ENCODE peak calls at places on chromosomes 2 and 18, in four cellular contexts. One of them, this sample, is unnamed.
A peak's percentile ranks its signal among the peaks of the same experiment; 100 is the strongest.

GRCh38 chr2:222797871-222798270 is 63.0 kb upstream of the ACSL3 start:
- DNase-seq in GM12878: no peak
- DNase-seq in GM12891: no peak
- DNase-seq in K562: no peak
- DNase-seq in this sample: no peak

GRCh38 chr18:35267809-35268208 is 22.2 kb downstream of the ZSCAN30 start:
- DNase-seq in GM12878: no peak
- DNase-seq in GM12891: no peak
- DNase-seq in K562: no peak
- DNase-seq in this sample: no peak

GRCh38 chr2:84077504-84077903 is 381.6 kb downstream of the SUCLG1 start:
- DNase-seq in GM12878: no peak
- DNase-seq in GM12891: no peak
- DNase-seq in K562: peak; percentile 27
- DNase-seq in this sample: no peak

GRCh38 chr18:21051615-21052014 is 60.0 kb downstream of the ROCK1 start:
- DNase-seq in GM12878: no peak
- DNase-seq in GM12891: no peak
- DNase-seq in K562: no peak
- DNase-seq in this sample: no peak

GRCh38 chr2:172285010-172285621 is 142.3 kb upstream of the ITGA6 start:
- DNase-seq in GM12878: no peak
- DNase-seq in GM12891: no peak
- DNase-seq in K562: no peak
- DNase-seq in this sample: peak; percentile 60

GRCh38 chr2:232329716-232330067 is 48.9 kb upstream of the ALPP start:
- DNase-seq in GM12878: no peak
- DNase-seq in GM12891: no peak
- DNase-seq in K562: no peak
- DNase-seq in this sample: no peak

GRCh38 chr2:608297-608696 is 68.9 kb downstream of the TMEM18 start:
- DNase-seq in GM12878: no peak
- DNase-seq in GM12891: no peak
- DNase-seq in K562: no peak
- DNase-seq in this sample: no peak

GRCh38 chr18:78650926-78651325 is 328.7 kb upstream of the SALL3 start:
- DNase-seq in GM12878: no peak
- DNase-seq in GM12891: no peak
- DNase-seq in K562: no peak
- DNase-seq in this sample: no peak

GRCh38 chr2:22037274-22037673 is 913.5 kb downstream of the TDRD15 start:
- DNase-seq in GM12878: no peak
- DNase-seq in GM12891: no peak
- DNase-seq in K562: no peak
- DNase-seq in this sample: no peak

GRCh38 chr2:235827585-235827992 is 333.7 kb downstream of the AGAP1 start:
- DNase-seq in GM12878: no peak
- DNase-seq in GM12891: no peak
- DNase-seq in K562: no peak
- DNase-seq in this sample: no peak

GRCh38 chr2:195590866-195591215 is 66.2 kb upstream of the SLC39A10 start:
- DNase-seq in GM12878: no peak
- DNase-seq in GM12891: no peak
- DNase-seq in K562: no peak
- DNase-seq in this sample: no peak

GRCh38 chr2:31877008-31877407 is 133.8 kb downstream of the MEMO1 start:
- DNase-seq in GM12878: no peak
- DNase-seq in GM12891: no peak
- DNase-seq in K562: no peak
- DNase-seq in this sample: no peak

GRCh38 chr18:32389868-32390267 is 80.8 kb downstream of the GAREM1 start:
- DNase-seq in GM12878: no peak
- DNase-seq in GM12891: no peak
- DNase-seq in K562: no peak
- DNase-seq in this sample: no peak

GRCh38 chr2:125667630-125668029 is 988.3 kb upstream of the GYPC start:
- DNase-seq in GM12878: no peak
- DNase-seq in GM12891: peak; percentile 2
- DNase-seq in K562: no peak
- DNase-seq in this sample: no peak

GRCh38 chr2:203534486-203535077 is 519 bp downstream of the RAPH1 start:
- DNase-seq in GM12878: no peak
- DNase-seq in GM12891: peak; percentile 18
- DNase-seq in K562: peak; percentile 9
- DNase-seq in this sample: no peak

GRCh38 chr2:124967325-124967724 is 942.2 kb downstream of the CNTNAP5 start:
- DNase-seq in GM12878: no peak
- DNase-seq in GM12891: no peak
- DNase-seq in K562: no peak
- DNase-seq in this sample: no peak

GRCh38 chr18:61334491-61334850 is 1.2 kb downstream of the CDH20 start:
- DNase-seq in GM12878: no peak
- DNase-seq in GM12891: no peak
- DNase-seq in K562: no peak
- DNase-seq in this sample: no peak

GRCh38 chr2:53530126-53530525 is 237.5 kb upstream of the CHAC2 start:
- DNase-seq in GM12878: no peak
- DNase-seq in GM12891: no peak
- DNase-seq in K562: no peak
- DNase-seq in this sample: no peak

GRCh38 chr2:33292981-33293586 is 183.4 kb upstream of the RASGRP3 start:
- DNase-seq in GM12878: no peak
- DNase-seq in GM12891: no peak
- DNase-seq in K562: no peak
- DNase-seq in this sample: no peak

GRCh38 chr2:188142636-188143035 is 149.0 kb upstream of the GULP1 start:
- DNase-seq in GM12878: no peak
- DNase-seq in GM12891: no peak
- DNase-seq in K562: no peak
- DNase-seq in this sample: no peak

GRCh38 chr2:172545408-172546075 is 10.3 kb upstream of the PDK1 start:
- DNase-seq in GM12878: no peak
- DNase-seq in GM12891: no peak
- DNase-seq in K562: no peak
- DNase-seq in this sample: no peak

GRCh38 chr2:105557515-105557914 is 158.7 kb upstream of the FHL2 start:
- DNase-seq in GM12878: no peak
- DNase-seq in GM12891: no peak
- DNase-seq in K562: no peak
- DNase-seq in this sample: no peak

GRCh38 chr2:43131051-43131889 is 95.1 kb downstream of the ZFP36L2 start:
- DNase-seq in GM12878: no peak
- DNase-seq in GM12891: no peak
- DNase-seq in K562: peak; percentile 77
- DNase-seq in this sample: peak; percentile 99

GRCh38 chr2:120012771-120013568 is at the start of gene EPB41L5:
- DNase-seq in GM12878: no peak
- DNase-seq in GM12891: peak; percentile 85
- DNase-seq in K562: peak; percentile 84
- DNase-seq in this sample: peak; percentile 81
- TF ChIP-seq SPI1 in GM12878: no peak
- TF ChIP-seq SPI1 in GM12891: no peak
- TF ChIP-seq SPI1 in K562: no peak
- TF ChIP-seq SPI1 in this sample: no peak

GRCh38 chr2:109457366-109457765 is 156.4 kb downstream of the SEPTIN10 start:
- DNase-seq in GM12878: no peak
- DNase-seq in GM12891: no peak
- DNase-seq in K562: no peak
- DNase-seq in this sample: no peak
- TF ChIP-seq SPI1 in GM12878: no peak
- TF ChIP-seq SPI1 in GM12891: no peak
- TF ChIP-seq SPI1 in K562: no peak
- TF ChIP-seq SPI1 in this sample: no peak

GRCh38 chr2:147110962-147111361 is 733.9 kb upstream of the ACVR2A start:
- DNase-seq in GM12878: no peak
- DNase-seq in GM12891: no peak
- DNase-seq in K562: no peak
- DNase-seq in this sample: no peak

GRCh38 chr2:147108553-147108952 is 736.3 kb upstream of the ACVR2A start:
- DNase-seq in GM12878: no peak
- DNase-seq in GM12891: no peak
- DNase-seq in K562: no peak
- DNase-seq in this sample: no peak

DNA sequence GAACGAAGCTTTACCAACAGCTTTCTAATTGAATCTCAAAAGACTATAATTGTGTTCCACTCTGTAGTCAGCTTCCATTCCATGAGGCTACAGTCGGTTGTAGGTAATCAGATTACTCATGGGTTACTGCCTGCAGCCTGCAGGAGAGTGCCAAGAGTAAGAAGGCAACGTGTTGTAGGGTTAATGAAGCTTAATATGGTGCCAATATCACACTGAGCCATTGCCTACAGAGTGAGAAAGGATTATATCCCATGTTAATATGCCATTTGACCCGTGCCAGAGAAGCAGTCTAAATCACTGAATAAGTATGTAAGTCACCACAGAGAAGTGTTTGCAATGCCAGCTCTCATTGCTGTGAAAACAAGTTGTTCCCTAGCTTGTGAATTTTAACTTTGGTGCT is 734.5 kb upstream of the ACVR2A start:
- DNase-seq in GM12878: no peak
- DNase-seq in GM12891: no peak
- DNase-seq in K562: no peak
- DNase-seq in this sample: no peak
- TF ChIP-seq SPI1 in GM12878: no peak
- TF ChIP-seq SPI1 in GM12891: no peak
- TF ChIP-seq SPI1 in K562: no peak
- TF ChIP-seq SPI1 in this sample: no peak

GRCh38 chr2:9122367-9122766 is 84.2 kb upstream of the ASAP2 start:
- DNase-seq in GM12878: no peak
- DNase-seq in GM12891: no peak
- DNase-seq in K562: no peak
- DNase-seq in this sample: no peak
- TF ChIP-seq SPI1 in GM12878: no peak
- TF ChIP-seq SPI1 in GM12891: no peak
- TF ChIP-seq SPI1 in K562: no peak
- TF ChIP-seq SPI1 in this sample: no peak

GRCh38 chr18:74944676-74945075 is 264.3 kb downstream of the PTGR3 start:
- DNase-seq in GM12878: no peak
- DNase-seq in GM12891: no peak
- DNase-seq in K562: no peak
- DNase-seq in this sample: no peak

GRCh38 chr18:74946646-74947045 is 262.3 kb downstream of the PTGR3 start:
- DNase-seq in GM12878: no peak
- DNase-seq in GM12891: no peak
- DNase-seq in K562: no peak
- DNase-seq in this sample: no peak

GRCh38 chr18:74945774-74946545 is 263.0 kb downstream of the PTGR3 start:
- DNase-seq in GM12878: no peak
- DNase-seq in GM12891: no peak
- DNase-seq in K562: no peak
- DNase-seq in this sample: no peak

GRCh38 chr18:74940856-74941255 is 268.1 kb downstream of the PTGR3 start:
- DNase-seq in GM12878: no peak
- DNase-seq in GM12891: no peak
- DNase-seq in K562: no peak
- DNase-seq in this sample: no peak

DNA sequence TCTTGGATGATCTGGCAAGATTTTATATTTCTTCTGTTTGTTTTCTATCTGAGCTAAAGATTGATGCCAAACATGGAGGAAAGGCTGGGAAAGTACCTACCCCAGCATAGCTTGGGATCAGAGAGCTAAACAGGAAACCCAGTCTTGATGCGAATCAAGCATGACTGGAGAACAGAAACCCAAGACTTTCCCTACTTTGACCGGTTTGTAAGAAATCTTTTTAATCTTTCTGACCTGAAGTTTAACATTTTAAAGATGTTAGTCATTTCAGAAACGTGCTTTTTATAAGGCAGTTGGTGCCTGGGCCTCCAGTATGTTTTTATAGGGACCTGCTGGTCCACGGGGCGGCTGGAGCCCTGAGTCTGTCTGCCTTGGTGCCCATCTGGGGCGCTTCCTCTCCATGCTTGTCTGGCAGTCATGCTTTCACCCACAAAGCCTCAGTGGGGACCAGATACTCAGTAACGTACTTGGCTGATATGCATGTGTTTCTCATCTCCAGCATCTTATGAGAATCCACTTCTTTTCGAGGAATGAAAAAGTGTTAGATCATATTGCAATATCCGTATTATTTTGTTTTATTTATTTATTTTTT is 266.5 kb downstream of the PTGR3 start:
- DNase-seq in GM12878: peak; percentile 21
- DNase-seq in GM12891: no peak
- DNase-seq in K562: no peak
- DNase-seq in this sample: no peak
- TF ChIP-seq SPI1 in GM12878: peak; percentile 25
- TF ChIP-seq SPI1 in GM12891: no peak
- TF ChIP-seq SPI1 in K562: no peak
- TF ChIP-seq SPI1 in this sample: no peak

GRCh38 chr2:72157871-72158771 is 10.5 kb upstream of the CYP26B1 start:
- DNase-seq in GM12878: no peak
- DNase-seq in GM12891: no peak
- DNase-seq in K562: no peak
- DNase-seq in this sample: no peak
- TF ChIP-seq SPI1 in GM12878: no peak
- TF ChIP-seq SPI1 in GM12891: no peak
- TF ChIP-seq SPI1 in K562: no peak
- TF ChIP-seq SPI1 in this sample: no peak

GRCh38 chr2:230343747-230344146 is 16.8 kb downstream of the SP140L start:
- DNase-seq in GM12878: no peak
- DNase-seq in GM12891: no peak
- DNase-seq in K562: no peak
- DNase-seq in this sample: no peak

GRCh38 chr2:230347659-230348305 is 20.8 kb downstream of the SP140L start:
- DNase-seq in GM12878: peak; percentile 32
- DNase-seq in GM12891: no peak
- DNase-seq in K562: no peak
- DNase-seq in this sample: no peak

GRCh38 chr2:230346465-230346864 is 19.5 kb downstream of the SP140L start:
- DNase-seq in GM12878: no peak
- DNase-seq in GM12891: no peak
- DNase-seq in K562: no peak
- DNase-seq in this sample: no peak

GRCh38 chr2:230346921-230347533 is 20.0 kb downstream of the SP140L start:
- DNase-seq in GM12878: no peak
- DNase-seq in GM12891: no peak
- DNase-seq in K562: no peak
- DNase-seq in this sample: no peak

GRCh38 chr2:230348792-230349191 is 21.8 kb downstream of the SP140L start:
- DNase-seq in GM12878: no peak
- DNase-seq in GM12891: no peak
- DNase-seq in K562: no peak
- DNase-seq in this sample: no peak
- TF ChIP-seq SPI1 in GM12878: no peak
- TF ChIP-seq SPI1 in GM12891: no peak
- TF ChIP-seq SPI1 in K562: no peak
- TF ChIP-seq SPI1 in this sample: no peak

This sample was measured in HL-60.